ENCODE peak calls at places on chromosome 11, in eight cellular contexts. S, F, V, K, I, H, Q and M are unnamed samples.

GRCh38 chr11:11592146-11592684 is 29.6 kb downstream of the GALNT18 start:
- DNase-seq in K (no peak), F (no peak), Q (no peak), S (no peak), I (no peak), V (no peak), H (no peak), M (no peak)

GRCh38 chr11:68340003-68340767 is 27.8 kb downstream of the LRP5 start:
- DNase-seq in I (peak), V (no peak), F (no peak), K (peak), S (no peak), Q (no peak), H (no peak), M (no peak)

GRCh38 chr11:83367745-83368144 is 81.6 kb upstream of the CCDC90B start:
- DNase-seq in V (no peak), Q (no peak), H (no peak), S (no peak), I (no peak), F (no peak), K (no peak), M (no peak)

GRCh38 chr11:59216654-59217640 is 4.2 kb upstream of the MPEG1 start:
- DNase-seq in V (no peak), H (no peak), F (no peak), I (no peak), S (peak), K (peak), Q (peak), M (no peak)

GRCh38 chr11:126483796-126484195 is 128.3 kb downstream of the ST3GAL4 start:
- DNase-seq in F (no peak), V (no peak), Q (no peak), S (no peak), I (no peak), H (no peak), K (no peak), M (no peak)

GRCh38 chr11:103948331-103948730 is 88.1 kb upstream of the DDI1 start:
- DNase-seq in Q (no peak), S (no peak), V (no peak), F (no peak), K (no peak), I (no peak), H (no peak), M (no peak)

GRCh38 chr11:128725630-128726461 is 32.0 kb downstream of the FLI1 start:
- DNase-seq in F (no peak), K (peak), I (peak), V (no peak), H (no peak), Q (no peak), S (peak), M (no peak)

GRCh38 chr11:99148352-99148751 is 127.6 kb downstream of the CNTN5 start:
- DNase-seq in V (no peak), Q (no peak), H (no peak), S (no peak), I (no peak), K (no peak), F (no peak), M (no peak)

GRCh38 chr11:102332611-102332994 is 14.4 kb upstream of the BIRC2 start:
- DNase-seq in Q (no peak), V (no peak), H (no peak), I (no peak), S (no peak), F (no peak), K (no peak), M (no peak)

GRCh38 chr11:133978816-133979215 is 22.0 kb upstream of the IGSF9B start:
- DNase-seq in H (no peak), K (no peak), S (peak), V (no peak), F (no peak), I (no peak), Q (peak), M (no peak)

GRCh38 chr11:6403539-6403938 is 13.3 kb downstream of the SMPD1 start:
- DNase-seq in V (no peak), I (no peak), K (no peak), F (no peak), S (no peak), Q (no peak), H (no peak), M (no peak)

GRCh38 chr11:92845390-92846185 is 123.9 kb upstream of the MTNR1B start:
- DNase-seq in I (no peak), V (no peak), K (no peak), Q (no peak), F (no peak), S (no peak), H (no peak), M (no peak)

GRCh38 chr11:34154059-34154875 is 48.8 kb downstream of the NAT10 start:
- DNase-seq in S (no peak), I (no peak), V (no peak), H (no peak), Q (no peak), K (peak), F (no peak), M (no peak)